ENCODE peak calls at places on chromosomes 4 and X, in eight cellular contexts. C, Y, D, H, Z, P, K and F are unnamed samples.

GRCh38 chr4:184383497-184384055 is 90.8 kb downstream of the IRF2 start:
- DNase-seq in Y (no peak), H (no peak), Z (peak), D (no peak), P (no peak), C (no peak), K (no peak), F (no peak)

GRCh38 chr4:80393246-80393969 is 57.9 kb downstream of the CFAP299 start:
- DNase-seq in D (no peak), H (no peak), Y (no peak), C (no peak), P (no peak), Z (no peak), K (peak), F (no peak)

GRCh38 chr4:184938871-184939270 is 79.4 kb upstream of the HELT start:
- DNase-seq in C (no peak), D (no peak), H (no peak), Z (no peak), Y (no peak), P (no peak), K (no peak), F (no peak)

GRCh38 chrX:140710710-140711109 is 1.2 kb downstream of the LINC00632 start:
- DNase-seq in D (peak), Y (no peak), C (no peak), P (peak), K (no peak), Z (no peak), H (no peak), F (no peak)

GRCh38 chr4:1077711-1078477 is 35.5 kb downstream of the RNF212 start:
- DNase-seq in Y (no peak), K (no peak), Z (no peak), P (no peak), C (no peak), H (no peak), D (no peak), F (no peak)

GRCh38 chrX:130414800-130415199 is 13.0 kb downstream of the RBMX2 start:
- DNase-seq in Z (no peak), P (no peak), Y (no peak), C (no peak), K (no peak), H (no peak), D (no peak), F (no peak)

GRCh38 chr4:98522603-98523395 is 135.6 kb downstream of the TSPAN5 start:
- DNase-seq in C (no peak), D (no peak), Z (no peak), Y (no peak), K (no peak), P (no peak), H (no peak), F (no peak)

GRCh38 chr4:25879587-25879986 is 16.8 kb upstream of the SEL1L3 start:
- DNase-seq in H (no peak), C (no peak), Y (no peak), P (no peak), K (no peak), D (no peak), Z (no peak), F (no peak)

GRCh38 chr4:117626664-117627063 is 407.6 kb upstream of the NDST3 start:
- DNase-seq in K (no peak), H (no peak), P (no peak), Z (no peak), Y (no peak), D (no peak), C (no peak), F (no peak)

GRCh38 chrX:144681501-144681900 is 565.8 kb upstream of the SPANXN1 start:
- DNase-seq in P (no peak), Z (no peak), H (no peak), D (no peak), C (no peak), Y (no peak), K (no peak), F (no peak)

GRCh38 chr4:138034871-138035270 is 207.3 kb downstream of the SLC7A11 start:
- DNase-seq in D (no peak), C (no peak), K (no peak), Z (no peak), Y (no peak), P (no peak), H (no peak), F (no peak)

GRCh38 chr4:67437974-67438713 is 107.2 kb downstream of the CENPC start:
- DNase-seq in H (no peak), P (no peak), C (no peak), Y (no peak), D (no peak), Z (no peak), K (no peak), F (no peak)

GRCh38 chr4:170979736-170980135 is 833.5 kb upstream of the GALNTL6 start:
- DNase-seq in Z (no peak), P (no peak), C (no peak), K (no peak), H (no peak), Y (no peak), D (no peak), F (no peak)

GRCh38 chr4:153909672-153910071 is 120.8 kb upstream of the SFRP2 start:
- DNase-seq in D (no peak), P (no peak), C (no peak), H (no peak), K (no peak), Y (no peak), Z (no peak), F (no peak)

GRCh38 chr4:56666279-56666678 is 14.8 kb downstream of the HOPX start:
- DNase-seq in C (no peak), D (no peak), Y (no peak), K (no peak), H (no peak), Z (no peak), P (no peak), F (no peak)

GRCh38 chr4:21512351-21512750 is 436.2 kb downstream of the KCNIP4 start:
- DNase-seq in C (no peak), K (no peak), P (no peak), Z (no peak), H (no peak), D (peak), Y (no peak), F (no peak)

GRCh38 chr4:161496-162284 is 37.4 kb downstream of the ZNF718 start:
- DNase-seq in Z (no peak), D (no peak), C (no peak), Y (no peak), K (no peak), P (no peak), H (no peak), F (no peak)